ENCODE peak calls at places on chromosome 17, in nine cellular contexts. Z, Y, Q, H, I, N, B, O and S are unnamed samples.

GRCh38 chr17:70313450-70313849 is 144.1 kb downstream of the KCNJ2 start:
- DNase-seq in Z (no peak), Y (peak), Q (no peak), H (no peak), I (no peak), N (no peak), B (no peak), O (no peak), S (no peak)

GRCh38 chr17:34269969-34270368 is at the start of gene CCL7:
- DNase-seq in Z (no peak), Y (peak), Q (no peak), H (no peak), I (no peak), N (no peak), B (no peak), O (no peak), S (no peak)

GRCh38 chr17:45296833-45297124 is 20.0 kb downstream of the MAP3K14 start:
- DNase-seq in Z (no peak), Y (no peak), Q (no peak), H (no peak), I (no peak), N (no peak), B (no peak), O (no peak), S (no peak)

GRCh38 chr17:77203436-77203835 is 62.7 kb downstream of the SEC14L1 start:
- DNase-seq in Z (no peak), Y (no peak), Q (peak), H (peak), I (no peak), N (no peak), B (no peak), O (no peak), S (no peak)

GRCh38 chr17:4858068-4858879 is 25.1 kb downstream of the MINK1 start:
- DNase-seq in Z (no peak), Y (peak), Q (no peak), H (peak), I (no peak), N (peak), B (no peak), O (no peak), S (peak)

GRCh38 chr17:40615989-40616476 is 31.6 kb downstream of the SMARCE1 start:
- DNase-seq in Z (no peak), Y (no peak), Q (no peak), H (no peak), I (no peak), N (no peak), B (no peak), O (no peak), S (no peak)

GRCh38 chr17:79670537-79671386 is 59.9 kb upstream of the RBFOX3 start:
- DNase-seq in Z (no peak), Y (no peak), Q (no peak), H (no peak), I (no peak), N (no peak), B (no peak), O (no peak), S (no peak)

GRCh38 chr17:45020354-45021138 is 30.9 kb downstream of the DCAKD start:
- DNase-seq in Z (no peak), Y (peak), Q (no peak), H (no peak), I (no peak), N (no peak), B (no peak), O (no peak), S (no peak)

GRCh38 chr17:37187262-37187661 is 188.5 kb upstream of the C17orf78 start:
- DNase-seq in Z (no peak), Y (peak), Q (no peak), H (no peak), I (no peak), N (no peak), B (no peak), O (no peak), S (no peak)

GRCh38 chr17:62819511-62820221 is 11.6 kb upstream of the MARCHF10 start:
- DNase-seq in Z (peak), Y (peak), Q (peak), H (peak), I (peak), N (peak), B (peak), O (no peak), S (peak)

GRCh38 chr17:73532441-73532901 is 111.8 kb downstream of the SDK2 start:
- DNase-seq in Z (no peak), Y (no peak), Q (no peak), H (no peak), I (no peak), N (no peak), B (no peak), O (no peak), S (no peak)

GRCh38 chr17:20244671-20245070 is 222.7 kb downstream of the LGALS9B start:
- DNase-seq in Z (no peak), Y (peak), Q (no peak), H (no peak), I (no peak), N (no peak), B (no peak), O (no peak), S (no peak)

GRCh38 chr17:564526-564925 is 150.1 kb downstream of the VPS53 start:
- DNase-seq in Z (no peak), Y (no peak), Q (no peak), H (no peak), I (no peak), N (no peak), B (no peak), O (no peak), S (no peak)

GRCh38 chr17:4583796-4584124 is 569 bp upstream of the SMTNL2 start:
- DNase-seq in Z (no peak), Y (peak), Q (no peak), H (no peak), I (no peak), N (no peak), B (no peak), O (no peak), S (no peak)

GRCh38 chr17:27257031-27257357 is 36.9 kb upstream of the WSB1 start:
- DNase-seq in Z (no peak), Y (no peak), Q (no peak), H (peak), I (no peak), N (no peak), B (no peak), O (no peak), S (no peak)

GRCh38 chr17:3011891-3012290 is 51.5 kb downstream of the OR1D5 start:
- DNase-seq in Z (no peak), Y (no peak), Q (no peak), H (no peak), I (no peak), N (no peak), B (no peak), O (no peak), S (no peak)

GRCh38 chr17:38508570-38508950 is 80.3 kb downstream of the ARHGAP23 start:
- DNase-seq in Z (no peak), Y (no peak), Q (no peak), H (no peak), I (no peak), N (no peak), B (no peak), O (no peak), S (no peak)

GRCh38 chr17:39098474-39099090 is 52.9 kb downstream of the PLXDC1 start:
- DNase-seq in Z (no peak), Y (no peak), Q (no peak), H (no peak), I (no peak), N (no peak), B (no peak), O (no peak), S (no peak)

GRCh38 chr17:55437165-55437605 is 15.6 kb upstream of the MMD start:
- DNase-seq in Z (no peak), Y (no peak), Q (no peak), H (no peak), I (no peak), N (no peak), B (no peak), O (peak), S (no peak)

GRCh38 chr17:50347087-50347893 is 1.4 kb downstream of the XYLT2 start:
- DNase-seq in Z (peak), Y (peak), Q (no peak), H (no peak), I (no peak), N (no peak), B (no peak), O (no peak), S (no peak)

GRCh38 chr17:67125417-67125816 is 81.1 kb downstream of the CACNG1 start:
- DNase-seq in Z (no peak), Y (peak), Q (no peak), H (no peak), I (no peak), N (no peak), B (no peak), O (no peak), S (no peak)

GRCh38 chr17:59837362-59838195 is 55.2 kb downstream of the TUBD1 start:
- DNase-seq in Z (no peak), Y (peak), Q (peak), H (peak), I (peak), N (no peak), B (peak), O (peak), S (peak)

GRCh38 chr17:19705771-19706770 is 10.3 kb downstream of the SLC47A2 start:
- DNase-seq in Z (no peak), Y (no peak), Q (no peak), H (no peak), I (no peak), N (no peak), B (no peak), O (no peak), S (no peak)

GRCh38 chr17:28828294-28829040 is 14.1 kb downstream of the FAM222B start:
- DNase-seq in Z (peak), Y (no peak), Q (no peak), H (no peak), I (no peak), N (no peak), B (no peak), O (no peak), S (no peak)

GRCh38 chr17:4594406-4595349 is 10.3 kb downstream of the SMTNL2 start:
- DNase-seq in Z (peak), Y (no peak), Q (no peak), H (peak), I (no peak), N (no peak), B (no peak), O (peak), S (no peak)

GRCh38 chr17:47801176-47801765 is 20.3 kb downstream of the OSBPL7 start:
- DNase-seq in Z (no peak), Y (no peak), Q (no peak), H (no peak), I (no peak), N (no peak), B (no peak), O (peak), S (no peak)